ENCODE peak calls at places on chromosomes 3 and 15, in ten cellular contexts. One of them, this sample, is unnamed.
A peak's percentile ranks its signal among the peaks of the same experiment; 100 is the strongest.

GRCh38 chr3:49484471-49484870 is 14.4 kb downstream of the DAG1 start:
- DNase-seq in B cell: no peak
- DNase-seq in cardiac fibroblast: no peak
- DNase-seq in foreskin fibroblast: peak; percentile 45
- DNase-seq in fibroblast of pulmonary artery: no peak
- DNase-seq in left ventricle myocardium inferior: no peak
- DNase-seq in astrocyte of the spinal cord: no peak
- DNase-seq in HFF-Myc: no peak
- DNase-seq in mucosa of descending colon: no peak
- DNase-seq in heart left ventricle: no peak
- DNase-seq in this sample: no peak

GRCh38 chr3:186653079-186653710 is 12.6 kb upstream of the HRG start:
- DNase-seq in B cell: peak; percentile 66
- DNase-seq in cardiac fibroblast: no peak
- DNase-seq in foreskin fibroblast: no peak
- DNase-seq in fibroblast of pulmonary artery: no peak
- DNase-seq in left ventricle myocardium inferior: no peak
- DNase-seq in astrocyte of the spinal cord: no peak
- DNase-seq in HFF-Myc: no peak
- DNase-seq in mucosa of descending colon: no peak
- DNase-seq in heart left ventricle: no peak
- DNase-seq in this sample: no peak

GRCh38 chr3:71415708-71416108 is 167.8 kb downstream of the FOXP1 start:
- DNase-seq in B cell: no peak
- DNase-seq in cardiac fibroblast: no peak
- DNase-seq in foreskin fibroblast: no peak
- DNase-seq in fibroblast of pulmonary artery: no peak
- DNase-seq in left ventricle myocardium inferior: no peak
- DNase-seq in astrocyte of the spinal cord: peak; percentile 28
- DNase-seq in HFF-Myc: no peak
- DNase-seq in mucosa of descending colon: no peak
- DNase-seq in heart left ventricle: no peak
- DNase-seq in this sample: no peak

GRCh38 chr15:70493787-70494514 is 269.4 kb downstream of the UACA start:
- DNase-seq in B cell: no peak
- DNase-seq in cardiac fibroblast: no peak
- DNase-seq in foreskin fibroblast: no peak
- DNase-seq in fibroblast of pulmonary artery: no peak
- DNase-seq in left ventricle myocardium inferior: no peak
- DNase-seq in astrocyte of the spinal cord: peak; percentile 35
- DNase-seq in HFF-Myc: no peak
- DNase-seq in mucosa of descending colon: no peak
- DNase-seq in heart left ventricle: no peak
- DNase-seq in this sample: no peak

GRCh38 chr15:53869044-53869805 is 109.0 kb upstream of the UNC13C start:
- DNase-seq in B cell: no peak
- DNase-seq in cardiac fibroblast: peak; percentile 1
- DNase-seq in foreskin fibroblast: no peak
- DNase-seq in fibroblast of pulmonary artery: no peak
- DNase-seq in left ventricle myocardium inferior: no peak
- DNase-seq in astrocyte of the spinal cord: no peak
- DNase-seq in HFF-Myc: no peak
- DNase-seq in mucosa of descending colon: no peak
- DNase-seq in heart left ventricle: no peak
- DNase-seq in this sample: no peak

GRCh38 chr3:134904333-134904771 is 109.3 kb downstream of the EPHB1 start:
- DNase-seq in B cell: no peak
- DNase-seq in cardiac fibroblast: no peak
- DNase-seq in foreskin fibroblast: no peak
- DNase-seq in fibroblast of pulmonary artery: no peak
- DNase-seq in left ventricle myocardium inferior: no peak
- DNase-seq in astrocyte of the spinal cord: no peak
- DNase-seq in HFF-Myc: no peak
- DNase-seq in mucosa of descending colon: no peak
- DNase-seq in heart left ventricle: no peak
- DNase-seq in this sample: no peak

GRCh38 chr15:47586653-47587224 is 130.6 kb upstream of the SEMA6D start:
- DNase-seq in B cell: no peak
- DNase-seq in cardiac fibroblast: peak; percentile 91
- DNase-seq in foreskin fibroblast: no peak
- DNase-seq in fibroblast of pulmonary artery: peak; percentile 73
- DNase-seq in left ventricle myocardium inferior: peak; percentile 63
- DNase-seq in astrocyte of the spinal cord: peak; percentile 73
- DNase-seq in HFF-Myc: no peak
- DNase-seq in mucosa of descending colon: peak; percentile 79
- DNase-seq in heart left ventricle: peak; percentile 70
- DNase-seq in this sample: no peak

GRCh38 chr3:116059421-116060096 is 385.7 kb downstream of the LSAMP start:
- DNase-seq in B cell: no peak
- DNase-seq in cardiac fibroblast: peak; percentile 75
- DNase-seq in foreskin fibroblast: peak; percentile 93
- DNase-seq in fibroblast of pulmonary artery: peak; percentile 54
- DNase-seq in left ventricle myocardium inferior: no peak
- DNase-seq in astrocyte of the spinal cord: peak; percentile 97
- DNase-seq in HFF-Myc: peak; percentile 86
- DNase-seq in mucosa of descending colon: no peak
- DNase-seq in heart left ventricle: no peak
- DNase-seq in this sample: no peak

GRCh38 chr15:98888839-98889479 is 118.6 kb downstream of the PGPEP1L start:
- DNase-seq in B cell: no peak
- DNase-seq in cardiac fibroblast: peak; percentile 75
- DNase-seq in foreskin fibroblast: peak; percentile 69
- DNase-seq in fibroblast of pulmonary artery: peak; percentile 78
- DNase-seq in left ventricle myocardium inferior: no peak
- DNase-seq in astrocyte of the spinal cord: peak; percentile 73
- DNase-seq in HFF-Myc: no peak
- DNase-seq in mucosa of descending colon: peak; percentile 26
- DNase-seq in heart left ventricle: no peak
- DNase-seq in this sample: no peak

GRCh38 chr15:90004671-90005070 is 3.5 kb downstream of the ZNF710 start:
- DNase-seq in B cell: no peak
- DNase-seq in cardiac fibroblast: peak; percentile 99
- DNase-seq in foreskin fibroblast: peak; percentile 97
- DNase-seq in fibroblast of pulmonary artery: peak; percentile 95
- DNase-seq in left ventricle myocardium inferior: no peak
- DNase-seq in astrocyte of the spinal cord: peak; percentile 89
- DNase-seq in HFF-Myc: peak; percentile 74
- DNase-seq in mucosa of descending colon: no peak
- DNase-seq in heart left ventricle: peak; percentile 31
- DNase-seq in this sample: peak; percentile 82

GRCh38 chr3:108103040-108103751 is 12.4 kb upstream of the CD47 start:
- DNase-seq in B cell: no peak
- DNase-seq in cardiac fibroblast: no peak
- DNase-seq in foreskin fibroblast: peak; percentile 14
- DNase-seq in fibroblast of pulmonary artery: no peak
- DNase-seq in left ventricle myocardium inferior: no peak
- DNase-seq in astrocyte of the spinal cord: no peak
- DNase-seq in HFF-Myc: no peak
- DNase-seq in mucosa of descending colon: no peak
- DNase-seq in heart left ventricle: no peak
- DNase-seq in this sample: no peak

GRCh38 chr3:125916376-125916978 is 52.5 kb upstream of the ROPN1B start:
- DNase-seq in B cell: peak; percentile 97
- DNase-seq in cardiac fibroblast: peak; percentile 96
- DNase-seq in foreskin fibroblast: peak; percentile 97
- DNase-seq in fibroblast of pulmonary artery: peak; percentile 94
- DNase-seq in left ventricle myocardium inferior: no peak
- DNase-seq in astrocyte of the spinal cord: peak; percentile 96
- DNase-seq in HFF-Myc: peak; percentile 66
- DNase-seq in mucosa of descending colon: no peak
- DNase-seq in heart left ventricle: peak; percentile 98
- DNase-seq in this sample: peak; percentile 89

GRCh38 chr3:3893590-3893989 is 94.4 kb downstream of the LRRN1 start:
- DNase-seq in B cell: no peak
- DNase-seq in cardiac fibroblast: no peak
- DNase-seq in foreskin fibroblast: no peak
- DNase-seq in fibroblast of pulmonary artery: no peak
- DNase-seq in left ventricle myocardium inferior: no peak
- DNase-seq in astrocyte of the spinal cord: no peak
- DNase-seq in HFF-Myc: no peak
- DNase-seq in mucosa of descending colon: no peak
- DNase-seq in heart left ventricle: no peak
- DNase-seq in this sample: no peak

GRCh38 chr3:87350367-87351199 is 74.2 kb upstream of the POU1F1 start:
- DNase-seq in B cell: no peak
- DNase-seq in cardiac fibroblast: peak; percentile 71
- DNase-seq in foreskin fibroblast: peak; percentile 72
- DNase-seq in fibroblast of pulmonary artery: peak; percentile 69
- DNase-seq in left ventricle myocardium inferior: no peak
- DNase-seq in astrocyte of the spinal cord: peak; percentile 60
- DNase-seq in HFF-Myc: no peak
- DNase-seq in mucosa of descending colon: peak; percentile 25
- DNase-seq in heart left ventricle: no peak
- DNase-seq in this sample: no peak

DNA sequence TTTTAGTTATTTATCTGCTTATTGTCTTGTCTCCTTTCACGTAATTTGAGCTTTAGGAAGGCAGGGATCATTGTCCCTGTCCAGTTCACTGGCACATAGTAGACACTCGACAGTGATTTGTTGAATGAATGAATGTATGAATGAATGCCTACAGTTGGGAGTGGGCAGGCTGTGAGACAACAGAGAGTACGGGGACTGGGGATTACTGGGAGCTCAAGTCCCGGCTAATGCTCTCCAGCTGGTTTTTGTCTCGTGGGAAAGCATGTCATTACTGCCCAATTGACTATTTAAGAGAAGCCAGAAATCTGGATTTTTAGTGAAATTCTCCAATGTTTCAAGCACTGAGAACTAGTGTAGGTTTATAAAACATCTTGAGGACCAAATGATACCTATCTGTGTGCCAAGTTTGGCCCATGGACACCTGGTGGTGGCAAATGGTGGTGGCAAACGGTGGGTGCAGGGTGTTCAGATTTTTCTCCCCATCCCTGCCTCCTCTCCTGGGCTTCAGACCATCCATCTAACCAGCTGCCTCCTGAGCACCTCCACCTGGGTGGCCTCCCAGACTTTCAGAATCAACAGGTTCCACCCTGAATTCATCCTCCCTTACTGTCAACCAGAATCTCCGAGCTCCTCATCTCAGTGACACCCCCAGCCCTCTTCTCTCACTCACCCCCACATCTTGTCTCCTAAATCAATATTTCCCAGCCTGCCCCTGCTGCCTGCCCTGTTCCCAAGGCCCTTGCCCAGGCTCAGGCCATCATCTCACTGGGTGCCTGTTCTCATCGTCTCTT is 36.2 kb upstream of the TRH start:
- DNase-seq in B cell: peak; percentile 6
- DNase-seq in cardiac fibroblast: no peak
- DNase-seq in foreskin fibroblast: no peak
- DNase-seq in fibroblast of pulmonary artery: no peak
- DNase-seq in left ventricle myocardium inferior: no peak
- DNase-seq in astrocyte of the spinal cord: no peak
- DNase-seq in HFF-Myc: no peak
- DNase-seq in mucosa of descending colon: no peak
- DNase-seq in heart left ventricle: no peak
- DNase-seq in this sample: no peak
- TF ChIP-seq CTCF in B cell: no peak
- TF ChIP-seq CTCF in cardiac fibroblast: peak; percentile 13
- TF ChIP-seq CTCF in foreskin fibroblast: peak; percentile 2
- TF ChIP-seq CTCF in fibroblast of pulmonary artery: peak; percentile 10
- TF ChIP-seq CTCF in left ventricle myocardium inferior: peak; percentile 7
- TF ChIP-seq CTCF in astrocyte of the spinal cord: no peak
- TF ChIP-seq CTCF in HFF-Myc: peak; percentile 3
- TF ChIP-seq CTCF in mucosa of descending colon: no peak
- TF ChIP-seq CTCF in heart left ventricle: no peak
- TF ChIP-seq CTCF in this sample: no peak

GRCh38 chr15:61702224-61703120 is 357.8 kb downstream of the VPS13C start:
- DNase-seq in B cell: no peak
- DNase-seq in cardiac fibroblast: no peak
- DNase-seq in foreskin fibroblast: peak; percentile 29
- DNase-seq in fibroblast of pulmonary artery: no peak
- DNase-seq in left ventricle myocardium inferior: no peak
- DNase-seq in astrocyte of the spinal cord: no peak
- DNase-seq in HFF-Myc: no peak
- DNase-seq in mucosa of descending colon: peak; percentile 5
- DNase-seq in heart left ventricle: no peak
- DNase-seq in this sample: no peak
- TF ChIP-seq CTCF in B cell: no peak
- TF ChIP-seq CTCF in cardiac fibroblast: no peak
- TF ChIP-seq CTCF in foreskin fibroblast: no peak
- TF ChIP-seq CTCF in fibroblast of pulmonary artery: no peak
- TF ChIP-seq CTCF in left ventricle myocardium inferior: no peak
- TF ChIP-seq CTCF in astrocyte of the spinal cord: no peak
- TF ChIP-seq CTCF in HFF-Myc: no peak
- TF ChIP-seq CTCF in mucosa of descending colon: no peak
- TF ChIP-seq CTCF in heart left ventricle: no peak
- TF ChIP-seq CTCF in this sample: no peak

GRCh38 chr3:139044366-139045210 is at the start of gene PRR23C:
- DNase-seq in B cell: no peak
- DNase-seq in cardiac fibroblast: no peak
- DNase-seq in foreskin fibroblast: no peak
- DNase-seq in fibroblast of pulmonary artery: no peak
- DNase-seq in left ventricle myocardium inferior: no peak
- DNase-seq in astrocyte of the spinal cord: no peak
- DNase-seq in HFF-Myc: no peak
- DNase-seq in mucosa of descending colon: no peak
- DNase-seq in heart left ventricle: no peak
- DNase-seq in this sample: no peak
- TF ChIP-seq CTCF in B cell: no peak
- TF ChIP-seq CTCF in cardiac fibroblast: no peak
- TF ChIP-seq CTCF in foreskin fibroblast: no peak
- TF ChIP-seq CTCF in fibroblast of pulmonary artery: no peak
- TF ChIP-seq CTCF in left ventricle myocardium inferior: no peak
- TF ChIP-seq CTCF in astrocyte of the spinal cord: peak; percentile 9
- TF ChIP-seq CTCF in HFF-Myc: peak; percentile 30
- TF ChIP-seq CTCF in mucosa of descending colon: no peak
- TF ChIP-seq CTCF in heart left ventricle: no peak
- TF ChIP-seq CTCF in this sample: no peak

GRCh38 chr3:146504546-146505197 is 35.3 kb upstream of the PLSCR2 start:
- DNase-seq in B cell: no peak
- DNase-seq in cardiac fibroblast: peak; percentile 31
- DNase-seq in foreskin fibroblast: no peak
- DNase-seq in fibroblast of pulmonary artery: no peak
- DNase-seq in left ventricle myocardium inferior: no peak
- DNase-seq in astrocyte of the spinal cord: no peak
- DNase-seq in HFF-Myc: no peak
- DNase-seq in mucosa of descending colon: no peak
- DNase-seq in heart left ventricle: no peak
- DNase-seq in this sample: no peak

GRCh38 chr3:146501752-146502151 is 32.4 kb upstream of the PLSCR2 start:
- DNase-seq in B cell: no peak
- DNase-seq in cardiac fibroblast: no peak
- DNase-seq in foreskin fibroblast: no peak
- DNase-seq in fibroblast of pulmonary artery: no peak
- DNase-seq in left ventricle myocardium inferior: no peak
- DNase-seq in astrocyte of the spinal cord: no peak
- DNase-seq in HFF-Myc: no peak
- DNase-seq in mucosa of descending colon: no peak
- DNase-seq in heart left ventricle: no peak
- DNase-seq in this sample: no peak

GRCh38 chr3:146505496-146505895 is 36.1 kb upstream of the PLSCR2 start:
- DNase-seq in B cell: no peak
- DNase-seq in cardiac fibroblast: peak; percentile 25
- DNase-seq in foreskin fibroblast: peak; percentile 54
- DNase-seq in fibroblast of pulmonary artery: peak; percentile 49
- DNase-seq in left ventricle myocardium inferior: no peak
- DNase-seq in astrocyte of the spinal cord: no peak
- DNase-seq in HFF-Myc: no peak
- DNase-seq in mucosa of descending colon: no peak
- DNase-seq in heart left ventricle: no peak
- DNase-seq in this sample: no peak

GRCh38 chr3:146502887-146503458 is 33.6 kb upstream of the PLSCR2 start:
- DNase-seq in B cell: no peak
- DNase-seq in cardiac fibroblast: no peak
- DNase-seq in foreskin fibroblast: no peak
- DNase-seq in fibroblast of pulmonary artery: peak; percentile 48
- DNase-seq in left ventricle myocardium inferior: no peak
- DNase-seq in astrocyte of the spinal cord: no peak
- DNase-seq in HFF-Myc: no peak
- DNase-seq in mucosa of descending colon: no peak
- DNase-seq in heart left ventricle: no peak
- DNase-seq in this sample: no peak

GRCh38 chr3:146503459-146504202 is 34.3 kb upstream of the PLSCR2 start:
- DNase-seq in B cell: no peak
- DNase-seq in cardiac fibroblast: peak; percentile 98
- DNase-seq in foreskin fibroblast: peak; percentile 81
- DNase-seq in fibroblast of pulmonary artery: peak; percentile 90
- DNase-seq in left ventricle myocardium inferior: no peak
- DNase-seq in astrocyte of the spinal cord: peak; percentile 97
- DNase-seq in HFF-Myc: peak; percentile 61
- DNase-seq in mucosa of descending colon: peak; percentile 64
- DNase-seq in heart left ventricle: no peak
- DNase-seq in this sample: peak; percentile 44
- TF ChIP-seq CTCF in B cell: no peak
- TF ChIP-seq CTCF in cardiac fibroblast: no peak
- TF ChIP-seq CTCF in foreskin fibroblast: no peak
- TF ChIP-seq CTCF in fibroblast of pulmonary artery: no peak
- TF ChIP-seq CTCF in left ventricle myocardium inferior: no peak
- TF ChIP-seq CTCF in astrocyte of the spinal cord: no peak
- TF ChIP-seq CTCF in HFF-Myc: no peak
- TF ChIP-seq CTCF in mucosa of descending colon: no peak
- TF ChIP-seq CTCF in heart left ventricle: no peak
- TF ChIP-seq CTCF in this sample: no peak

This sample was measured in AG09319.